ENCODE peak calls at places on chromosomes 1 and 21, in five cellular contexts. One of them, this sample, is unnamed.

GRCh38 chr1:241527146-241527545 is 5.0 kb upstream of the KMO start:
- DNase-seq in H1: no peak
- DNase-seq in IMR-90: no peak
- DNase-seq in mesenchymal stem cell: no peak
- DNase-seq in neuronal stem cell: no peak
- DNase-seq in this sample: no peak

GRCh38 chr1:212699104-212699838 is 369 bp downstream of the BATF3 start:
- DNase-seq in H1: peak; percentile 33
- DNase-seq in IMR-90: peak; percentile 32
- DNase-seq in mesenchymal stem cell: peak; percentile 65
- DNase-seq in neuronal stem cell: no peak
- DNase-seq in this sample: peak; percentile 67

GRCh38 chr1:38577385-38577784 is 282.2 kb downstream of the RRAGC start:
- DNase-seq in H1: no peak
- DNase-seq in IMR-90: no peak
- DNase-seq in mesenchymal stem cell: no peak
- DNase-seq in neuronal stem cell: no peak
- DNase-seq in this sample: no peak

GRCh38 chr1:58997060-58997411 is 213.2 kb upstream of the JUN start:
- DNase-seq in H1: no peak
- DNase-seq in IMR-90: no peak
- DNase-seq in mesenchymal stem cell: no peak
- DNase-seq in neuronal stem cell: no peak
- DNase-seq in this sample: no peak

GRCh38 chr1:165481820-165482532 is 37.0 kb upstream of the RXRG start:
- DNase-seq in H1: peak; percentile 3
- DNase-seq in IMR-90: peak; percentile 84
- DNase-seq in mesenchymal stem cell: peak; percentile 89
- DNase-seq in neuronal stem cell: peak; percentile 11
- DNase-seq in this sample: peak; percentile 52

GRCh38 chr1:28917757-28918118 is 3.4 kb downstream of the EPB41 start:
- DNase-seq in H1: no peak
- DNase-seq in IMR-90: no peak
- DNase-seq in mesenchymal stem cell: no peak
- DNase-seq in neuronal stem cell: no peak
- DNase-seq in this sample: no peak

GRCh38 chr21:29080454-29080930 is 7.0 kb upstream of the CCT8 start:
- DNase-seq in H1: no peak
- DNase-seq in IMR-90: peak; percentile 37
- DNase-seq in mesenchymal stem cell: no peak
- DNase-seq in neuronal stem cell: no peak
- DNase-seq in this sample: no peak

GRCh38 chr1:55034476-55035133 is 4.7 kb upstream of the PCSK9 start:
- DNase-seq in H1: no peak
- DNase-seq in IMR-90: no peak
- DNase-seq in mesenchymal stem cell: no peak
- DNase-seq in neuronal stem cell: no peak
- DNase-seq in this sample: no peak

GRCh38 chr1:172895761-172896160 is 155.0 kb downstream of the TNFSF18 start:
- DNase-seq in H1: no peak
- DNase-seq in IMR-90: no peak
- DNase-seq in mesenchymal stem cell: no peak
- DNase-seq in neuronal stem cell: no peak
- DNase-seq in this sample: no peak

GRCh38 chr1:183689770-183690204 is 36.7 kb upstream of the APOBEC4 start:
- DNase-seq in H1: no peak
- DNase-seq in IMR-90: no peak
- DNase-seq in mesenchymal stem cell: no peak
- DNase-seq in neuronal stem cell: no peak
- DNase-seq in this sample: no peak

GRCh38 chr1:227781314-227781930 is 34.1 kb upstream of the PRSS38 start:
- DNase-seq in H1: no peak
- DNase-seq in IMR-90: no peak
- DNase-seq in mesenchymal stem cell: no peak
- DNase-seq in neuronal stem cell: no peak
- DNase-seq in this sample: no peak

GRCh38 chr21:37032877-37033471 is 26.5 kb downstream of the RIPPLY3 start:
- DNase-seq in H1: no peak
- DNase-seq in IMR-90: peak; percentile 81
- DNase-seq in mesenchymal stem cell: peak; percentile 69
- DNase-seq in neuronal stem cell: no peak
- DNase-seq in this sample: peak; percentile 41

GRCh38 chr1:84573967-84574842 is at the start of gene CTBS:
- DNase-seq in H1: peak; percentile 44
- DNase-seq in IMR-90: peak; percentile 88
- DNase-seq in mesenchymal stem cell: peak; percentile 93
- DNase-seq in neuronal stem cell: peak; percentile 78
- DNase-seq in this sample: peak; percentile 97
- H3K23ac ChIP-seq in H1: no peak within 1 kb of the TSS
- H3K23ac ChIP-seq in IMR-90: peak within 1 kb of the TSS; percentile 96
- H3K23ac ChIP-seq in mesenchymal stem cell: peak within 1 kb of the TSS; percentile 46
- H3K23ac ChIP-seq in neuronal stem cell: peak within 1 kb of the TSS; percentile 100
- H3K23ac ChIP-seq in this sample: no peak within 1 kb of the TSS

DNA sequence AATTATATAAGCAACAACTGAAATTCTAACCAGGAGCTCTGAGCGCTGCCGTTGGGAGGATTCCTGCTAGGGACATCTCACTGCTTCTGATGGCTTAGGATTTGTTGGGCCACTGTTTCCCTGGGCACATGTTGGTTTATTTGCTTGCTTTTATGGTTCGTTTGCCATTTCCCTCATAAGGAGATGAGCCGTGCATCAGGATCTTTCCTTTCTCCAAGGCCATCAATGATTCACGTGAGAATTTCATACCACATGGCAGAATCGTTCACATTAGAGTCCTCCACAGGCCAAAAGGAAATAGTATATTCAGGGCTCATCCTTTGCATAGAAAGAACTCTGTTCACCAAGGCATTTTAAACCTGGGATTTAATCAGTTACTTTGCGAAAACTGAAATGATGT is 112.0 kb downstream of the ZBTB18 start:
- DNase-seq in H1: no peak
- DNase-seq in IMR-90: peak; percentile 69
- DNase-seq in mesenchymal stem cell: peak; percentile 28
- DNase-seq in neuronal stem cell: no peak
- DNase-seq in this sample: no peak
- H2BK5ac ChIP-seq in H1: peak overlapping the region; percentile 72
- H2BK5ac ChIP-seq in IMR-90: peak overlapping the region; percentile 90
- H2BK5ac ChIP-seq in mesenchymal stem cell: no peak overlapping the region
- H2BK5ac ChIP-seq in neuronal stem cell: no peak overlapping the region
- H2BK5ac ChIP-seq in this sample: no peak overlapping the region

GRCh38 chr1:223033658-223034057 is 109.4 kb downstream of the TLR5 start:
- DNase-seq in H1: no peak
- DNase-seq in IMR-90: no peak
- DNase-seq in mesenchymal stem cell: no peak
- DNase-seq in neuronal stem cell: no peak
- DNase-seq in this sample: no peak

GRCh38 chr1:223031690-223032601 is 111.1 kb downstream of the TLR5 start:
- DNase-seq in H1: no peak
- DNase-seq in IMR-90: no peak
- DNase-seq in mesenchymal stem cell: no peak
- DNase-seq in neuronal stem cell: no peak
- DNase-seq in this sample: peak; percentile 78

GRCh38 chr1:223036479-223036845 is 106.6 kb downstream of the TLR5 start:
- DNase-seq in H1: no peak
- DNase-seq in IMR-90: no peak
- DNase-seq in mesenchymal stem cell: no peak
- DNase-seq in neuronal stem cell: no peak
- DNase-seq in this sample: no peak

GRCh38 chr1:223035724-223036478 is 107.1 kb downstream of the TLR5 start:
- DNase-seq in H1: no peak
- DNase-seq in IMR-90: no peak
- DNase-seq in mesenchymal stem cell: no peak
- DNase-seq in neuronal stem cell: no peak
- DNase-seq in this sample: no peak

GRCh38 chr1:223034270-223034798 is 108.7 kb downstream of the TLR5 start:
- DNase-seq in H1: no peak
- DNase-seq in IMR-90: no peak
- DNase-seq in mesenchymal stem cell: no peak
- DNase-seq in neuronal stem cell: no peak
- DNase-seq in this sample: no peak
- H2AK5ac ChIP-seq in H1: peak overlapping the region; percentile 60
- H2AK5ac ChIP-seq in IMR-90: no peak overlapping the region
- H2AK5ac ChIP-seq in mesenchymal stem cell: no peak overlapping the region
- H2AK5ac ChIP-seq in neuronal stem cell: no peak overlapping the region
- H2AK5ac ChIP-seq in this sample: peak overlapping the region; percentile 49

GRCh38 chr1:52636701-52637695 is 4.0 kb downstream of the SHISAL2A start:
- DNase-seq in H1: no peak
- DNase-seq in IMR-90: no peak
- DNase-seq in mesenchymal stem cell: no peak
- DNase-seq in neuronal stem cell: no peak
- DNase-seq in this sample: no peak
- H3K23ac ChIP-seq in H1: no peak overlapping the region
- H3K23ac ChIP-seq in IMR-90: no peak overlapping the region
- H3K23ac ChIP-seq in mesenchymal stem cell: peak overlapping the region; percentile 32
- H3K23ac ChIP-seq in neuronal stem cell: no peak overlapping the region
- H3K23ac ChIP-seq in this sample: no peak overlapping the region

DNA sequence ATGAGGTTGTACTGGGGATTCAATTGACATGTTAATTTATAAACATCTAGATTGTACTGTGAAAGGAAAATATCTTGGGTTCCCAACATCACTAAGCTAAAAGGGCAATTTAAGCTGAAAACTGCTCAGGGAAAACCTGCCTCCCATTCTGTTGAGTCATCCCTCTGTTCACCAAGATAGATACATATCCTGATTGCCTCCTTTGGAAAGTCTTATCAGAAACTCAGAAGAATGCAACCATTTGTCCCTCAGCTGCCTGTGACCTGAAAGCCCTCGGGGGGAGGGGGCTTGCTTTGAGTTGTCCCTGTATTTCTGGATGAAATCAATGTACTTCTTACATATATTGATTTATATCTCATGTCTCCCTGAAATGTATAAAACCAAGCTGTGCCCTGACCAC is 187.0 kb upstream of the ETV3 start:
- DNase-seq in H1: no peak
- DNase-seq in IMR-90: no peak
- DNase-seq in mesenchymal stem cell: no peak
- DNase-seq in neuronal stem cell: no peak
- DNase-seq in this sample: peak; percentile 9
- H2BK5ac ChIP-seq in H1: no peak overlapping the region
- H2BK5ac ChIP-seq in IMR-90: no peak overlapping the region
- H2BK5ac ChIP-seq in mesenchymal stem cell: no peak overlapping the region
- H2BK5ac ChIP-seq in neuronal stem cell: no peak overlapping the region
- H2BK5ac ChIP-seq in this sample: no peak overlapping the region

GRCh38 chr1:32073387-32074229 is 869 bp downstream of the TMEM39B start:
- DNase-seq in H1: no peak
- DNase-seq in IMR-90: no peak
- DNase-seq in mesenchymal stem cell: no peak
- DNase-seq in neuronal stem cell: no peak
- DNase-seq in this sample: no peak
- H2AK5ac ChIP-seq in H1: no peak overlapping the region
- H2AK5ac ChIP-seq in IMR-90: peak overlapping the region; percentile 40
- H2AK5ac ChIP-seq in mesenchymal stem cell: peak overlapping the region; percentile 12
- H2AK5ac ChIP-seq in neuronal stem cell: no peak overlapping the region
- H2AK5ac ChIP-seq in this sample: no peak overlapping the region

GRCh38 chr21:44995257-44995941 is 55.6 kb downstream of the SLX9 start:
- DNase-seq in H1: no peak
- DNase-seq in IMR-90: no peak
- DNase-seq in mesenchymal stem cell: no peak
- DNase-seq in neuronal stem cell: no peak
- DNase-seq in this sample: no peak
- H3K23ac ChIP-seq in H1: no peak overlapping the region
- H3K23ac ChIP-seq in IMR-90: no peak overlapping the region
- H3K23ac ChIP-seq in mesenchymal stem cell: no peak overlapping the region
- H3K23ac ChIP-seq in neuronal stem cell: peak overlapping the region; percentile 55
- H3K23ac ChIP-seq in this sample: no peak overlapping the region

GRCh38 chr1:153960206-153960605 is 1.8 kb upstream of the CRTC2 start:
- DNase-seq in H1: no peak
- DNase-seq in IMR-90: no peak
- DNase-seq in mesenchymal stem cell: no peak
- DNase-seq in neuronal stem cell: no peak
- DNase-seq in this sample: no peak

GRCh38 chr1:153961421-153961820 is 1.9 kb downstream of the SLC39A1 start:
- DNase-seq in H1: no peak
- DNase-seq in IMR-90: no peak
- DNase-seq in mesenchymal stem cell: no peak
- DNase-seq in neuronal stem cell: no peak
- DNase-seq in this sample: no peak

GRCh38 chr1:153963850-153964331 is 554 bp upstream of the SLC39A1 start:
- DNase-seq in H1: no peak
- DNase-seq in IMR-90: no peak
- DNase-seq in mesenchymal stem cell: no peak
- DNase-seq in neuronal stem cell: peak; percentile 69
- DNase-seq in this sample: peak; percentile 99

GRCh38 chr1:153963030-153963849 is at the start of gene SLC39A1:
- DNase-seq in H1: peak; percentile 98
- DNase-seq in IMR-90: peak; percentile 95
- DNase-seq in mesenchymal stem cell: peak; percentile 97
- DNase-seq in neuronal stem cell: peak; percentile 97
- DNase-seq in this sample: peak; percentile 99

DNA sequence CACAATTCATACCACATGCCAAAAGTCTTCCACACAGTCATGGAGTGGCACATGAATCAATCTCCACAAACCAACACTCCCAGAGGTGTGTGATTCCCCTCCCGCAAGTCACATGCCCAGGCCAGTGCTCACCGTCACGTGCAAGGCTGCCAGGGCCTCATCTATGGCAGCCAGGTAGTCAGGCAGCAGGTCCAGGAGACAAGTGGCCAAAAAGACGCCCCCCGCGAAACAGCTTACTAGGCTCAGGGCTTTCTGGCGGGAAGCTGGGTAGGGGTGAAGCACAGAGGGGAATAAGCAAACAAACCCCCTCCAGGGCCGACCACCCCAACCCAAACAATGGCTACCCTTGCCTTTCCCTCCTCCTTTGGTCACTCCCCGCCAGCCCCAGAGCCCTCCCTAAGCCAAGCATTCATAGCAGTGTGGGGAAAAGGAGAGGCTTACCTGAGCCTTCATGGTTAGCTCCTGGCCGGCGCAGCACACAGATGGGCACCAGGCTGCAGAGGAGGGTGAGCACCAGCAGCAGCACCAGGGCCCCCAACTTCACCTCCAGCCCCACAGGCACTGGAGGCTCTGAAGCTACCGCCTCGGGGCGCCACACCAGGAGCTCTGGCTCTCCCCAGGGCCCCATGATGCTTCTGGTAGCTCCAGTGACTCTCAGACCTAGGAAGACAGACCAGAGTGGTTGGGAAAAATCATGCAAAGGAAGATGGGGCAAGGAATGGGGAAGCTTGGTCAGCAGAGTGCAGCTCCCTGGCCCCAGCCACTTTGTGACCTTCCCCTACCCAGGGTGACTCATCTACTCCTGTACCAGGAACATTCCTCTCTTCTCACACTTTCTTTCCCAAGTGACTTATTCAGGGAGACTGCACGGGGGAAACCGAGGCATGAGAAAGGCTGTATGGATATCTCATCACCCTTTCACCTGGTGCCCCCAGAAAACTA is 978 bp downstream of the SLC39A1 start:
- DNase-seq in H1: no peak
- DNase-seq in IMR-90: peak; percentile 60
- DNase-seq in mesenchymal stem cell: peak; percentile 85
- DNase-seq in neuronal stem cell: no peak
- DNase-seq in this sample: peak; percentile 85
- H2BK5ac ChIP-seq in H1: peak overlapping the region; percentile 91
- H2BK5ac ChIP-seq in IMR-90: peak overlapping the region; percentile 92
- H2BK5ac ChIP-seq in mesenchymal stem cell: no peak overlapping the region
- H2BK5ac ChIP-seq in neuronal stem cell: peak overlapping the region; percentile 55
- H2BK5ac ChIP-seq in this sample: peak overlapping the region; percentile 43

GRCh38 chr1:153535664-153536585 is at the start of gene S100A6:
- DNase-seq in H1: no peak
- DNase-seq in IMR-90: peak; percentile 89
- DNase-seq in mesenchymal stem cell: peak; percentile 88
- DNase-seq in neuronal stem cell: no peak
- DNase-seq in this sample: peak; percentile 76
- H2AK5ac ChIP-seq in H1: peak within 1 kb of the TSS; percentile 7
- H2AK5ac ChIP-seq in IMR-90: peak within 1 kb of the TSS; percentile 99
- H2AK5ac ChIP-seq in mesenchymal stem cell: peak within 1 kb of the TSS; percentile 94
- H2AK5ac ChIP-seq in neuronal stem cell: peak within 1 kb of the TSS; percentile 99
- H2AK5ac ChIP-seq in this sample: peak within 1 kb of the TSS; percentile 49